ENCODE peak calls at places on chromosome 3, in nine cellular contexts. I, K, U, Q, X, L, F, J and G are unnamed samples.

GRCh38 chr3:52240059-52240885 is 1.3 kb upstream of the TWF2 start:
- ATAC-seq in I (no peak), K (no peak), U (peak), Q (no peak), X (peak), L (peak), F (peak), J (no peak), G (no peak)

GRCh38 chr3:122973893-122974615 is 53.5 kb downstream of the SEMA5B start:
- ATAC-seq in I (peak), K (no peak), U (no peak), Q (no peak), X (no peak), L (no peak), F (no peak), J (no peak), G (no peak)

GRCh38 chr3:67329358-67329757 is 325.1 kb downstream of the SUCLG2 start:
- ATAC-seq in I (no peak), K (no peak), U (no peak), Q (no peak), X (peak), L (no peak), F (no peak), J (peak), G (peak)

GRCh38 chr3:18812316-18812715 is 336.0 kb upstream of the KCNH8 start:
- ATAC-seq in I (no peak), K (no peak), U (no peak), Q (no peak), X (no peak), L (no peak), F (no peak), J (no peak), G (no peak)

GRCh38 chr3:102133376-102133775 is 284.1 kb downstream of the NFKBIZ start:
- ATAC-seq in I (no peak), K (no peak), U (no peak), Q (no peak), X (no peak), L (no peak), F (no peak), J (no peak), G (no peak)

GRCh38 chr3:30676424-30677346 is 70.3 kb downstream of the TGFBR2 start:
- ATAC-seq in I (no peak), K (no peak), U (no peak), Q (no peak), X (no peak), L (no peak), F (no peak), J (no peak), G (peak)

GRCh38 chr3:172057624-172058023 is 18.2 kb downstream of the FNDC3B start:
- ATAC-seq in I (no peak), K (no peak), U (no peak), Q (peak), X (no peak), L (no peak), F (no peak), J (no peak), G (no peak)

GRCh38 chr3:189947948-189948723 is 172.6 kb downstream of the P3H2 start:
- ATAC-seq in I (no peak), K (no peak), U (peak), Q (no peak), X (peak), L (peak), F (no peak), J (no peak), G (no peak)

GRCh38 chr3:38916706-38917105 is 100.7 kb upstream of the SCN10A start:
- ATAC-seq in I (no peak), K (no peak), U (no peak), Q (no peak), X (no peak), L (no peak), F (no peak), J (no peak), G (no peak)

GRCh38 chr3:99087277-99087676 is 185.8 kb upstream of the DCBLD2 start:
- ATAC-seq in I (no peak), K (no peak), U (no peak), Q (no peak), X (no peak), L (no peak), F (no peak), J (no peak), G (no peak)

GRCh38 chr3:16810013-16810412 is 74.7 kb upstream of the PLCL2 start:
- ATAC-seq in I (peak), K (no peak), U (no peak), Q (no peak), X (no peak), L (no peak), F (no peak), J (no peak), G (no peak)

GRCh38 chr3:187828571-187829452 is 83.5 kb upstream of the BCL6 start:
- ATAC-seq in I (no peak), K (no peak), U (no peak), Q (no peak), X (peak), L (no peak), F (no peak), J (peak), G (peak)

GRCh38 chr3:186882881-186883685 is 40.6 kb downstream of the ADIPOQ start:
- ATAC-seq in I (no peak), K (no peak), U (no peak), Q (peak), X (no peak), L (peak), F (peak), J (no peak), G (no peak)

GRCh38 chr3:58536501-58537411 is at the start of gene ACOX2:
- ATAC-seq in I (peak), K (peak), U (peak), Q (peak), X (no peak), L (peak), F (no peak), J (peak), G (no peak)

GRCh38 chr3:29215948-29216347 is 64.9 kb upstream of the RBMS3 start:
- ATAC-seq in I (no peak), K (no peak), U (no peak), Q (no peak), X (no peak), L (no peak), F (no peak), J (no peak), G (no peak)

GRCh38 chr3:1469687-1470086 is 376.9 kb downstream of the CNTN6 start:
- ATAC-seq in I (no peak), K (no peak), U (no peak), Q (no peak), X (no peak), L (peak), F (no peak), J (no peak), G (no peak)